ENCODE peak calls at places on chromosomes 16 and 17, in six cellular contexts. T, K, J, F, C and I are unnamed samples.

GRCh38 chr16:81500833-81501521 is 56.4 kb downstream of the CMIP start:
- DNase-seq in K (no peak), J (no peak), T (no peak), F (peak), C (no peak), I (no peak)

GRCh38 chr16:46555981-46556380 is 65.2 kb downstream of the SHCBP1 start:
- DNase-seq in K (no peak), C (no peak), T (no peak), J (no peak), F (no peak), I (no peak)

GRCh38 chr16:30394603-30395154 is 541 bp upstream of the ZNF48 start:
- DNase-seq in K (no peak), C (no peak), T (no peak), J (peak), F (no peak), I (no peak)

GRCh38 chr16:10817963-10818941 is at the start of gene TVP23A:
- DNase-seq in C (no peak), J (peak), F (no peak), T (no peak), K (no peak), I (no peak)

GRCh38 chr16:68332411-68333121 is 21.7 kb downstream of the PRMT7 start:
- DNase-seq in F (peak), T (no peak), C (peak), K (no peak), J (peak), I (no peak)

GRCh38 chr17:76018801-76019200 is 8.3 kb downstream of the EVPL start:
- DNase-seq in C (no peak), T (no peak), F (no peak), J (no peak), K (no peak), I (no peak)

GRCh38 chr16:17450291-17450690 is 20.5 kb downstream of the XYLT1 start:
- DNase-seq in T (no peak), F (no peak), J (no peak), C (no peak), K (no peak), I (no peak)

GRCh38 chr16:53372942-53373871 is 61.1 kb upstream of the RBL2 start:
- DNase-seq in C (peak), F (no peak), J (no peak), K (peak), T (peak), I (no peak)

GRCh38 chr17:17917394-17917793 is 54.8 kb downstream of the TOM1L2 start:
- DNase-seq in K (no peak), C (no peak), J (no peak), F (no peak), T (no peak), I (no peak)

GRCh38 chr16:30557397-30557949 is 701 bp downstream of the ZNF764 start:
- DNase-seq in C (peak), T (no peak), F (no peak), K (no peak), J (no peak), I (no peak)

GRCh38 chr16:85253127-85253941 is 141.1 kb upstream of the CIBAR2 start:
- DNase-seq in T (peak), C (peak), J (peak), K (peak), F (no peak), I (no peak)

GRCh38 chr16:52546291-52546941 is 527 bp downstream of the TOX3 start:
- DNase-seq in K (no peak), J (no peak), F (no peak), C (no peak), T (no peak), I (no peak)

GRCh38 chr17:68257924-68258323 is 10.1 kb downstream of the AMZ2 start:
- DNase-seq in T (no peak), F (no peak), J (no peak), K (no peak), C (no peak), I (no peak)

GRCh38 chr16:60582528-60582927 is 1453.7 kb downstream of the CDH8 start:
- DNase-seq in F (no peak), J (no peak), K (no peak), C (no peak), T (no peak), I (no peak)

GRCh38 chr16:53457670-53458069 is 23.4 kb downstream of the RBL2 start:
- DNase-seq in T (no peak), K (peak), F (no peak), C (no peak), J (no peak), I (no peak)

GRCh38 chr16:1932050-1933028 is 10.7 kb downstream of the MSRB1 start:
- DNase-seq in J (peak), K (no peak), F (no peak), C (peak), T (peak), I (no peak)

GRCh38 chr17:9120471-9120870 is 99.2 kb downstream of the NTN1 start:
- DNase-seq in K (no peak), J (no peak), F (no peak), C (no peak), T (no peak), I (no peak)
- TF ChIP-seq CTCF in K (no peak), J (no peak), F (peak), C (peak), T (no peak), I (no peak)

DNA sequence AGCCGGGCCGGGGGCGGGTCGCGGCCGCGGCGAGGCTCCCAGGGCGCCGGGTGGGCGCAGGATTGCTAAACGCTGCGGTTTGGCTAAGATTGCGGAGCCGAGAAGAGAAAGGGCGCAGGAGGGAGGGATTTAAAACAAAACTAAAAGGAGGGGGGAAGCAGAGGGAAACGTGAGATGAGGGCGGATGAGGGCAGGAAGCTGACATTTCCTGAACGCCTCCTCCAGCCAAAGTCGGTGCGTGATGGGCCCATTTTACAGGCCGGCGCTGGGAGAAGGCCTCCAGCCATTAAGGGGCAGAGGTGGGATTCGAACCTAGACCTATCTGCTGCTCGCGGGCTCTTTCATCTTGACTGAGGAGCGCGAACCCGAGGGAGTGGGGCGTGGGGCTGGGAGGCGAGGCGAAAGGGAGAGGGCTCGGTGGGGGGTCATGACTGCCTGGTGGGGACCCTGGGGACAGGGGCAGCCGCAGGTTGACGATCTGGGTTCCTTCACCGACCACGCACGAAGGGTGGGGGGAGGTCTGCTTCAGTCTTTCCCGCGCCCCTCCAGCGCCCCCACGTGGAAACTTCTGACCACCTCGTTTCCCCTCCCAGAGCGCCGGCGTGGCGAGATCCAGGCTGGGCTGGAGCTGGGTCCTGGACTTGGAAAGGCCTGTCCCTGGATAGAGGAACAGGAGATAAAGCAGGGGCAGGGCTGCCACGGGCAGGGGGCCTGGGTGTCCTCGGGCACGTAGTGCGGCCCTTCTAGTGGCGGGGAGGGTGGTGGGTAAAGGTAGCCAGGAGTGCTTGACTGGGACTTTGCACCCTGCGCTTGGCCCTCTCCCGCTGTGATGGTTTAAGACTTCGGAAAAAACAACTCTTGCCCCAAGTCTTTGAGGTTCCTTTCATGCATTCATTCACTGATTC is 3.8 kb upstream of the TAC4 start:
- DNase-seq in J (peak), K (peak), F (peak), C (peak), T (peak), I (peak)
- TF ChIP-seq CTCF in J (peak), K (peak), F (peak), C (peak), T (peak), I (no peak)

GRCh38 chr16:74724820-74725549 is 24.3 kb upstream of the MLKL start:
- DNase-seq in T (no peak), K (no peak), J (peak), F (peak), C (no peak), I (no peak)

GRCh38 chr16:74727903-74728302 is 27.2 kb upstream of the MLKL start:
- DNase-seq in T (no peak), C (no peak), F (no peak), K (no peak), J (no peak), I (no peak)

GRCh38 chr16:74725641-74726040 is 25.0 kb upstream of the MLKL start:
- DNase-seq in C (no peak), T (no peak), F (no peak), J (no peak), K (no peak), I (no peak)

GRCh38 chr16:74726056-74726455 is 25.4 kb upstream of the MLKL start:
- DNase-seq in T (no peak), J (no peak), K (no peak), F (no peak), C (no peak), I (no peak)

GRCh38 chr16:74726736-74727135 is 26.1 kb upstream of the MLKL start:
- DNase-seq in K (no peak), F (no peak), J (no peak), C (no peak), T (no peak), I (no peak)
- TF ChIP-seq CTCF in K (no peak), F (peak), J (peak), C (peak), T (no peak), I (no peak)

DNA sequence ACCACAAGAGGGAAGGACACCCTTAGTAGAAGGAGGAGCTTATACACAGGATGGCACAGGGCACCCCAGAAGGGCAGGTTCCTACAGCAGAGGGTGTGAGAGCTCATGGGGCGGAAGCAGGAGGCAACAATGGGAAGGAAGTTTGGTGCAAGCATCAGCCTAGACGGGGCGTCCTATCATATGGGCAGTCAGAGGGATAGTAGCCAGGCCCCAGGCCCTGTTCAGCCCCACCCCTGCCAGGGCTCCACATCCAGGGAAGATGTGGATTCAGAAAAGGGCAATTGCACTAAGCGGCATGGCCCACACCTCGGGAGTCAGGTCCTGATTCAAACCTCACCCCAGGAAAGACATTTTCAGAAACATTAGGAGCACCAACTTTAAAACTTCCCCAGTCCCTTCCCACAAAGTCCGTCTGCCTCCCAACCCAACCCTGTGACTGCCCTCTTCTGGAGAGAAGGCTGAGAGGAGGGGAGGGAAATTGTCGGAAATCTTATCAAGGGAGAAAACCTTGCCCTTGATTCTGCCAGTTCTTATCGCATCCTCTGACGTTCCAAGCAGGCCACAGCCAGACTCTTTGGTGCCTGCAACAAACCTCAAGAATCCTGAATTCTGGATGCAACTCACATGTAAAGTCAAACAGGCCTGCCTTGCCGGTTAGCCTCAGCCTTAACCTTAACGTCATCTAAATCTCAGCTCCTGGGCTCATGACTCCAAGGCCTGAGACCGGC is 198.8 kb upstream of the CDH5 start:
- DNase-seq in F (no peak), T (no peak), K (no peak), J (peak), C (peak), I (no peak)
- TF ChIP-seq CTCF in F (peak), T (no peak), K (no peak), J (peak), C (no peak), I (no peak)

GRCh38 chr16:2963611-2964415 is at the start of gene KREMEN2:
- DNase-seq in C (no peak), J (no peak), K (no peak), F (no peak), T (no peak), I (no peak)
- TF ChIP-seq CTCF in C (no peak), J (no peak), K (no peak), F (no peak), T (no peak), I (no peak)

DNA sequence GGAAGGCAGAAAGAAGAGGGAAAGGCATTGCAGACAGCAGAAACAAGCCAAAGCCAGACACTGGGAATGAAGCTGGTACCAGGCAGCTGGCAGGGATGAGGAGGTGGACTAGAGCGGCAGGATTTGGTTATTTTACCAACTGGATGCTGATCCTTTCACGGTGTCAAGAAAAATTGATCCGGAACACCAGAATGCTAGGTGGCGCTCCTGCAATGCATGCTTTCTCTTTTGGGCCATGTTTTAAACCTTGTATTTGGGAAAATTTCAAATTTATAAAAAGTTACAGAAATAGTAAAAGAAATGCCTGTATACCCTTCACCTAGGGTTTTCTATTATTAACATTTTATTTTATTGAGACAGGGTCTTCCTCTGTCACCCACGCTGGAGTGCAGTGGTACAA is 224.7 kb downstream of the SOX9 start:
- DNase-seq in F (no peak), K (no peak), T (no peak), C (no peak), J (no peak), I (no peak)
- TF ChIP-seq CTCF in F (no peak), K (no peak), T (no peak), C (no peak), J (no peak), I (no peak)

DNA sequence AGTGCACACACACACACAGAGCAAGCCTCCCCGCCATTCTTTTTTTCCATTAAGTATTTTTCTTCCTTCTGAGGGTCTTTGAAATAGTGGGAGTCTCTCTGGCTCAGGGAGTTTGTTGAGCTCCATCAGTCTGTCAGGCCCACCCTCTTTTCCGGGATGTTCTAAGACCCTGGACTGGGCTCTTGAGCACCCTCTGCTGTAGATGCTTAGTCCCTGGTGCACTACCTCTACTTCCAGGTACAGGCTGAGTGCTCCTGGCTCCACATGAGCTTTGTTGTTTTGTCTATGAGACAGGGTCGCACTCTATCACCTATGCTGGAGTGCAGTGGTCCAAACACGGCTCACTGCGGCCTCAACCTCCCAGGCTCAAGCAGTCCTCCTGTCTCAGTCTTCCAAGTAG is 20.7 kb downstream of the LIMD2 start:
- DNase-seq in T (no peak), J (no peak), K (no peak), F (no peak), C (no peak), I (no peak)
- TF ChIP-seq CTCF in T (no peak), J (no peak), K (no peak), F (no peak), C (no peak), I (no peak)

GRCh38 chr17:28381141-28381825 is 9.8 kb downstream of the SARM1 start:
- DNase-seq in T (peak), J (no peak), F (no peak), K (no peak), C (peak), I (no peak)
- TF ChIP-seq CTCF in T (no peak), J (peak), F (peak), K (no peak), C (peak), I (no peak)

DNA sequence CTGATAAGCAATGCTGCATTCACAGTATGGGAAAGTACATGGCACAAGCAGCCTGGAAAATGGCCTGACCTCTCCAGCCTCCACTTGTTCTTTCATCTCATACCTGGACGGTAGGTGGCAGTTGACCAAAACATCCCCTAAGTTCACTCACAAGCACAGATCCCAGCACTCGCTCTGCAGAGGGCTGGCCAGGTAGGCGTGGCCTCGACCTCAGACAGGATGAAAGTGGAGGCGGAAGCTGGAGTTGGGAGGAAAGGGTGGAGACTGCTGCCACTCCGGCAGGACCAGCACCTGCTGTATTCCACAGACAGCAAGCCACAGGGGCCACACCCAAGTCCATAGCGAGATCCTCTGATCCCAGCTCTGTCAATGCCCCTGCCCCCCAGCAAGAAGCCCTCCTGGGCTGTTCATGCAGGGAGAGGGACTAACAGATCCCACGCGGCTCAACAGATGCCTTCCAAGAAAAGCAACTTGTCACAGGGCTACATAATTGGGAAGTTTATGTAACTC is 31.3 kb downstream of the ZCCHC14 start:
- DNase-seq in F (no peak), C (peak), T (peak), J (peak), K (no peak), I (no peak)
- TF ChIP-seq CTCF in F (peak), C (peak), T (peak), J (no peak), K (no peak), I (no peak)

GRCh38 chr17:82129095-82129494 is 31.1 kb upstream of the FASN start:
- DNase-seq in C (no peak), T (no peak), F (no peak), J (no peak), K (no peak), I (no peak)
- TF ChIP-seq CTCF in C (no peak), T (no peak), F (peak), J (peak), K (no peak), I (no peak)